ENCODE peak calls at places on chromosomes 11 and 22, in eight cellular contexts. D is right atrium auricular region, B is ovary, Z is tibial artery, J is neural progenitor cell, M is HepG2, K is A549, N is adipocyte. R is an unnamed sample.

GRCh38 chr11:84812351-84813083 is 814.6 kb downstream of the DLG2 start:
- DNase-seq in K (no peak), Z (no peak), D (no peak), N (peak; percentile 69), M (no peak), J (no peak), B (no peak), R (no peak)

GRCh38 chr11:73388241-73389133 is 12.3 kb downstream of the RELT start:
- DNase-seq in B (no peak), M (no peak), D (no peak), J (peak; percentile 20), K (no peak), Z (no peak), N (no peak), R (no peak)

GRCh38 chr11:76086713-76087635 is 119.3 kb downstream of the WNT11 start:
- DNase-seq in N (peak; percentile 74), B (no peak), Z (no peak), K (no peak), M (no peak), J (no peak), D (no peak), R (no peak)

GRCh38 chr11:17145972-17146371 is 61.8 kb downstream of the PIK3C2A start:
- DNase-seq in M (no peak), Z (no peak), D (no peak), J (no peak), K (no peak), N (peak; percentile 22), B (no peak), R (no peak)

GRCh38 chr11:109747839-109748238 is 325.8 kb downstream of the C11orf87 start:
- DNase-seq in K (no peak), J (no peak), N (no peak), D (no peak), B (no peak), M (no peak), Z (no peak), R (no peak)

GRCh38 chr11:57303990-57304579 is 20.7 kb downstream of the TNKS1BP1 start:
- DNase-seq in Z (no peak), M (no peak), B (no peak), J (no peak), N (peak; percentile 27), K (no peak), D (no peak), R (no peak)

GRCh38 chr22:45112136-45112879 is 51.4 kb upstream of the NUP50 start:
- DNase-seq in D (no peak), M (no peak), N (peak; percentile 12), K (no peak), B (no peak), Z (no peak), J (no peak), R (no peak)

GRCh38 chr22:45212992-45213751 is 27.5 kb downstream of the KIAA0930 start:
- DNase-seq in M (no peak), J (no peak), B (no peak), K (no peak), D (peak; percentile 85), Z (peak; percentile 89), N (peak; percentile 45), R (no peak)

GRCh38 chr22:22348127-22348814 is 103.7 kb downstream of the VPREB1 start:
- DNase-seq in K (peak; percentile 7), M (peak; percentile 45), B (no peak), J (peak; percentile 75), D (no peak), N (no peak), Z (no peak), R (no peak)

GRCh38 chr22:42385691-42386090 is 46.5 kb downstream of the NFAM1 start:
- DNase-seq in B (no peak), D (no peak), N (no peak), M (no peak), J (no peak), Z (no peak), K (no peak), R (no peak)

GRCh38 chr22:49959782-49960158 is 802 bp upstream of the PIM3 start:
- DNase-seq in Z (peak; percentile 79), J (no peak), B (peak; percentile 74), M (peak; percentile 74), K (peak; percentile 39), D (no peak), N (no peak), R (no peak)

GRCh38 chr11:104442320-104442719 is 278.4 kb upstream of the PDGFD start:
- DNase-seq in Z (no peak), K (peak; percentile 10), B (no peak), J (no peak), M (no peak), D (no peak), N (no peak), R (no peak)

GRCh38 chr22:35743466-35743865 is 25.8 kb downstream of the APOL5 start:
- DNase-seq in B (no peak), M (no peak), J (no peak), K (no peak), Z (no peak), D (no peak), N (peak; percentile 34), R (no peak)

GRCh38 chr22:39900306-39901227 is at the start of gene GRAP2:
- DNase-seq in Z (no peak), B (no peak), J (no peak), K (no peak), M (no peak), N (no peak), D (no peak), R (no peak)

GRCh38 chr11:31236052-31236652 is 133.4 kb downstream of the DCDC1 start:
- DNase-seq in B (no peak), N (peak; percentile 43), K (peak; percentile 9), Z (no peak), D (no peak), M (no peak), J (no peak), R (no peak)

GRCh38 chr11:34425863-34426262 is 12.9 kb upstream of the CAT start:
- DNase-seq in B (no peak), K (no peak), M (no peak), Z (no peak), J (no peak), D (no peak), N (peak; percentile 52), R (no peak)

GRCh38 chr11:15937601-15938361 is 418.6 kb downstream of the SOX6 start:
- DNase-seq in D (no peak), Z (no peak), J (no peak), K (no peak), B (no peak), M (no peak), N (no peak), R (no peak)

GRCh38 chr11:79973701-79974626 is 533.1 kb upstream of the TENM4 start:
- DNase-seq in D (no peak), N (peak; percentile 62), K (no peak), J (peak; percentile 62), M (no peak), Z (no peak), B (no peak), R (peak; percentile 16)

GRCh38 chr11:22875869-22876473 is 15.7 kb upstream of the CCDC179 start:
- DNase-seq in M (peak; percentile 85), Z (no peak), N (peak; percentile 98), B (peak; percentile 53), K (peak; percentile 84), J (peak; percentile 85), D (no peak), R (peak; percentile 90)

GRCh38 chr11:2566223-2567025 is 121.6 kb downstream of the KCNQ1 start:
- DNase-seq in J (peak; percentile 33), M (no peak), D (no peak), K (no peak), Z (peak; percentile 59), N (no peak), B (peak; percentile 23), R (no peak)

DNA sequence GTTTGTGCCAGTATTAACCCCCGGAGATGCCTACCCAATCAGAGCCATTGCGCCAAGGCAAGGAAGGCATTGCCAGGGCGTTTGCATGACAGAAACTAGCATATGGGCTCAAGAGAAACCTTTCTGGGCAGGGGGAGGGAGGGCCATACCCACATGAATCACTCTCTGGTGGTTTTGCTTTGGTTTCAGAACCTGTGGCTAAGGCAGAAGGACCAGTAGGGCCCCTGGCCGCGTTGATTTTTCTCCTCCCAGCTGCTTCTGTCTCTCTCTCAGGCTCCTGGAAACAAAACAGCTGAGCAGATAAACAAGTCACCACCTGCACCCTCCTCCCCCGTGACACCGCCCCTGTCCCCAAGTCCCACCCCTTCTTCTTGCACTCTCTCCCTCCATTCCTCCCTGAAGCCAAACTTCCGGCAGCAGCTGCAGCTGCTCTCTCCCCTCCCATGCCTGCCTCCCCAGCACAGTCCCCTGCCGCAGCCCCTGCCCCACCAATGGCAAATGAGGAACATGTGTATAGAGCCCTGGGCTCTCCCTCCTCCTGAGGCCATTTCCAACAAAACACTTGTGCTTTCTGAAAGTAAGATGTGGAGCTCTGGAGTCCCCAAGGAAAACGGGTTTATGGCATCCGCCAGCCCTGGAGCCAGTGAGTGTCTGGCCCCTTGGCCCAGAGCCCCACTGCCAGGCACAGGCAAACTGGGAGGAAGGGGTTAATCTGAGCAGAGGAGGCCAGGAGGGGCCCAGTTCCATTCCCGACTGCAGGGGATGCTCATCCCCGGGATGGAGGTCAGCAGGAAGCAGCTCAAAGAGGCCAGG is 39.0 kb upstream of the ADA2 start:
- DNase-seq in M (no peak), D (no peak), K (no peak), B (peak; percentile 33), J (peak; percentile 88), Z (no peak), N (no peak), R (no peak)
- H3K4me3 ChIP-seq in M (no peak overlapping the region), D (peak overlapping the region; percentile 26), K (no peak overlapping the region), B (no peak overlapping the region), J (peak overlapping the region; percentile 20), Z (no peak overlapping the region), N (no peak overlapping the region), R (no peak overlapping the region)

GRCh38 chr22:24181996-24182560 is 791 bp downstream of the SUSD2 start:
- DNase-seq in Z (no peak), K (no peak), B (peak; percentile 31), D (no peak), J (no peak), N (no peak), M (no peak), R (no peak)
- H3K4me3 ChIP-seq in Z (peak overlapping the region; percentile 50), K (peak overlapping the region; percentile 33), B (no peak overlapping the region), D (peak overlapping the region; percentile 33), J (no peak overlapping the region), N (peak overlapping the region; percentile 66), M (peak overlapping the region; percentile 49), R (no peak overlapping the region)

DNA sequence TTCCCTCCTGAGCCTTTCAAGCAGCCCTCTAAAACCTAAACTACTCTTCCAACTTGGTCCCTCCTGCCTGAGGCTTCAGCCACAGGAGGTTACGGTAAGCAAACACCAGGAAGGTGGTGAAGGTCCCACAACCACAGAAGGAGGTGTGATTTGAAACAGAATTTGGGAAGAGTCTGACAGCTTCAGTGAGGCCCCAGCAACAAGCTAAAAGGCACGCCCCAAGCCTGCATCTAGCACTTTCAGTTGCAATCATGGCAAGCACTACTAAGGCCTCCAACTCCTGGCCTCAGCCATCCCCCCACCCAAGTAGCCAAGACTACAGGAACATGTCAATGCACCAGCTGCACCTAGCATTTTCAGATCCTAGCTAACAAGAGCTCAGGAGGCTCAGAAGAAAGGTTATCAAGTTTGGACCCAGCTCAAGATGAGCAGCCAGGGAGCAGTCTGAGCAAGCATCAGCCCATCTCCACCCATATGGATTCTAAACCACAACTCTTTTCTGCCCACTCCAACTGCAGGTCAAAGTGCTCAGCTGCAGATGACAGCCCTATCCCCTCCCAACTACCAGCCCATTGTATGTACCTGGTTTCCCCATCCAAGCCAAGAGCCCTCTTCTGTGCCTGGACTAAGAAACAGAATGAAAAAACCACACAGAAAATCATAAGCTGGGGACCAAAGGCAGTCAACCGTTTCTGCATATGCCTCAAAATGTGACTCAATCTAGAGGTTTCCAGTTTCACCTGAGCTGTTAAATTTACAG is 10.4 kb upstream of the AHNAK start:
- DNase-seq in B (no peak), Z (no peak), D (no peak), M (no peak), N (no peak), K (no peak), J (no peak), R (no peak)
- H3K4me3 ChIP-seq in B (no peak overlapping the region), Z (no peak overlapping the region), D (peak overlapping the region; percentile 10), M (no peak overlapping the region), N (peak overlapping the region; percentile 78), K (peak overlapping the region; percentile 4), J (no peak overlapping the region), R (no peak overlapping the region)

GRCh38 chr22:20422271-20422958 is 15.2 kb downstream of the SCARF2 start:
- DNase-seq in Z (no peak), J (peak; percentile 11), N (peak; percentile 82), B (peak; percentile 14), M (no peak), D (no peak), K (no peak), R (no peak)
- H3K4me3 ChIP-seq in Z (no peak overlapping the region), J (no peak overlapping the region), N (no peak overlapping the region), B (no peak overlapping the region), M (no peak overlapping the region), D (no peak overlapping the region), K (no peak overlapping the region), R (no peak overlapping the region)

R was measured in tibial nerve.